ENCODE peak calls at places on chromosomes 16 and 17, in four cellular contexts. J, B, F and T are unnamed samples.
A peak's percentile ranks its signal among the peaks of the same experiment; 100 is the strongest.

GRCh38 chr17:59221159-59221847 is 992 bp downstream of the GDPD1 start:
- DNase-seq in B (no peak), J (no peak), F (no peak), T (no peak)

GRCh38 chr17:42979511-42980273 is at the start of gene PTGES3L:
- DNase-seq in F (peak; percentile 84), J (no peak), B (peak; percentile 81), T (no peak)

GRCh38 chr16:74275031-74275636 is 21.5 kb upstream of the PSMD7 start:
- DNase-seq in F (peak; percentile 19), J (peak; percentile 13), B (peak; percentile 39), T (no peak)

GRCh38 chr16:4690946-4691665 is 2.3 kb upstream of the NUDT16L1 start:
- DNase-seq in J (no peak), F (no peak), B (no peak), T (no peak)

GRCh38 chr17:62628845-62629555 is 1.5 kb downstream of the MRC2 start:
- DNase-seq in B (no peak), J (no peak), F (peak; percentile 49), T (no peak)

GRCh38 chr17:17514361-17514992 is 18.3 kb upstream of the RASD1 start:
- DNase-seq in J (no peak), B (no peak), F (peak; percentile 55), T (no peak)

GRCh38 chr16:14140916-14141315 is 69.8 kb downstream of the MRTFB start:
- DNase-seq in F (no peak), J (no peak), B (no peak), T (no peak)

GRCh38 chr17:19381361-19381740 is 3.1 kb downstream of the MAPK7 start:
- DNase-seq in B (no peak), J (no peak), F (no peak), T (no peak)

GRCh38 chr16:54942353-54942943 is 11.8 kb downstream of the IRX5 start:
- DNase-seq in B (peak; percentile 9), J (no peak), F (no peak), T (no peak)

GRCh38 chr17:28338056-28338768 is 2.7 kb downstream of the TNFAIP1 start:
- DNase-seq in B (no peak), J (no peak), F (no peak), T (no peak)

GRCh38 chr16:87836844-87837581 is 32.3 kb downstream of the SLC7A5 start:
- DNase-seq in J (no peak), B (no peak), F (no peak), T (no peak)

GRCh38 chr16:87836346-87836843 is 32.9 kb downstream of the SLC7A5 start:
- DNase-seq in F (no peak), B (no peak), J (no peak), T (no peak)

GRCh38 chr16:87835882-87836331 is 33.4 kb downstream of the SLC7A5 start:
- DNase-seq in B (no peak), F (no peak), J (no peak), T (no peak)

GRCh38 chr16:87838643-87839541 is 30.4 kb downstream of the SLC7A5 start:
- DNase-seq in J (no peak), B (no peak), F (no peak), T (no peak)

GRCh38 chr16:87837627-87838289 is 31.5 kb downstream of the SLC7A5 start:
- DNase-seq in B (no peak), F (no peak), J (no peak), T (no peak)
- TF ChIP-seq EZH2 in B (no peak), F (no peak), J (no peak), T (no peak)

GRCh38 chr17:2455956-2456355 is 55.1 kb upstream of the MNT start:
- DNase-seq in J (no peak), F (no peak), B (no peak), T (no peak)

GRCh38 chr17:2453325-2453724 is 52.5 kb upstream of the MNT start:
- DNase-seq in B (no peak), F (no peak), J (no peak), T (no peak)

GRCh38 chr17:2453865-2454264 is 53.0 kb upstream of the MNT start:
- DNase-seq in J (no peak), F (no peak), B (no peak), T (no peak)

GRCh38 chr17:2457913-2458312 is 53.8 kb downstream of the METTL16 start:
- DNase-seq in F (no peak), J (no peak), B (no peak), T (no peak)

GRCh38 chr17:2456475-2456874 is 55.2 kb downstream of the METTL16 start:
- DNase-seq in B (no peak), J (no peak), F (no peak), T (no peak)
- H3K36me3 ChIP-seq in B (peaks cover 41% of the 10 kb centered on the region), J (no peaks in the 10 kb centered on the region), F (no peaks in the 10 kb centered on the region), T (peaks cover 5% of the 10 kb centered on the region)

GRCh38 chr16:88831838-88832237 is 20.1 kb upstream of the APRT start:
- DNase-seq in B (peak; percentile 32), F (no peak), J (no peak), T (no peak)
- TF ChIP-seq CTCF in B (peak; percentile 9), F (no peak), J (peak; percentile 13), T (no peak)

DNA sequence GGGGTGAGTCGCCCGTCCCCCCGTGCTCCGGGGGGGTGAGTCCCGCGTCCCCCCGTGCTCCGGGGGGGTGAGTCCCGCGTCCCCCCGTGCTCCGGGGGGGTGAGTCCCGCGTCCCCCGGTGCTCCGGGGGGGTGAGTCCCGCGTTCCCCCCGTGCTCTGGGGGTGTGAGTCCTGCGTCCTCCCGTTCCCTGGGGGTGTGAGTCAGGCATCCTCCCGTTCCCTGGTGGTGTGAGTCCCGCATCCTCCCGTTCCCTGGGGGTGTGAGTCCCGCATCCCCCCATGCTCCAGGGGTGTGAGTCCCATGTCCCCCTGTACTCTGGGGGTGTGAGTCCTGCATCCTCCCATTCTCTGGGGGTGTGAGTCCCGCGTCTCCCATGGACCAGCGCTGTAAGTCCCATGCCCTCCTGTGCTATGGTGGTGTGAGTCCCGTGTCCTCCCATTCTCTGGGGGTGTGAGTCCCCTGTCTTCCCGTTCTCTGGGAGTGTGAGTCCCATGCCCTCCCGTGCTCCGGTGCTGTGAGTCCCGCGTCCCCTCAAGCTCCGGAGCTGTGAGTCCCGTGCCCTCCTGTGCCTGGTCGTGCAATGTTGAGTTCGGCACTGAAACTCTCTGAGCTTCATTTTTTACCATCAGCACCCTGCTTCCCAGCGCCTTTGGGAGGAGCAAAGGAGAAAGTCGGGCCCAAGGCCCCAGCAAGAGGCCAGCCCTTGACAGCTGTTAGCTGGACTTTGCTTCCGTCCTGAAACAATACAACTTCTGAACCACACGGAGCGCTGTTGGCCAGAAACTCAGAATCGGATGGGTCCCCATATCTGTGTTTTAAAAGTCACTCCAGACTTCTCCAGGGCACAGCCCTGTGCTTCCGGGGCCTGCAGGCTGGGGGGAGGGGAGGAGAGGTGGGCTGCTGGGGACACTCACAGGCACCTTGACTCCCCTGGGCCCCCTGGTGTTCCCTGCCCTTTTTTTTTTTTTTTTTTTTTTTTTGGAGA is 11.5 kb upstream of the ZC3H18 start:
- DNase-seq in B (peak; percentile 92), F (peak; percentile 85), J (peak; percentile 64), T (peak; percentile 49)
- TF ChIP-seq EZH2 in B (no peak), F (no peak), J (no peak), T (no peak)

GRCh38 chr17:82120148-82120547 is 22.1 kb upstream of the FASN start:
- DNase-seq in J (no peak), B (no peak), F (no peak), T (no peak)
- H3K36me3 ChIP-seq in J (no peaks in the 10 kb centered on the region), B (peaks cover 4% of the 10 kb centered on the region), F (no peaks in the 10 kb centered on the region), T (no peaks in the 10 kb centered on the region)

GRCh38 chr17:79671387-79671752 is 59.4 kb upstream of the ENPP7 start:
- DNase-seq in B (no peak), J (no peak), F (no peak), T (no peak)
- TF ChIP-seq CTCF in B (no peak), J (no peak), F (no peak), T (no peak)

GRCh38 chr16:86567701-86568571 is 1.3 kb downstream of the FOXC2 start:
- DNase-seq in B (no peak), F (peak; percentile 66), J (no peak), T (no peak)

GRCh38 chr16:86570542-86571196 is 4.0 kb downstream of the FOXC2 start:
- DNase-seq in J (no peak), F (peak; percentile 47), B (no peak), T (no peak)

GRCh38 chr16:86566966-86567700 is 504 bp downstream of the FOXC2 start:
- DNase-seq in B (no peak), F (peak; percentile 61), J (no peak), T (no peak)

GRCh38 chr16:86569843-86570447 is 3.3 kb downstream of the FOXC2 start:
- DNase-seq in F (no peak), B (no peak), J (no peak), T (no peak)

GRCh38 chr16:86568677-86569623 is 2.3 kb downstream of the FOXC2 start:
- DNase-seq in B (no peak), F (peak; percentile 51), J (no peak), T (no peak)
- TF ChIP-seq EZH2 in B (no peak), F (peak; percentile 97), J (no peak), T (no peak)

GRCh38 chr16:2769100-2769529 is 8.0 kb downstream of the ELOB start:
- DNase-seq in J (no peak), F (no peak), B (no peak), T (no peak)
- H3K36me3 ChIP-seq in J (peaks cover 43% of the 10 kb centered on the region), F (peaks cover 49% of the 10 kb centered on the region), B (peaks cover 99% of the 10 kb centered on the region), T (peaks cover 40% of the 10 kb centered on the region)

GRCh38 chr17:38766341-38766740 is 13.8 kb downstream of the PSMB3 start:
- DNase-seq in J (no peak), F (no peak), B (no peak), T (no peak)

GRCh38 chr17:38762231-38762630 is 9.7 kb downstream of the PSMB3 start:
- DNase-seq in J (no peak), F (no peak), B (no peak), T (no peak)

GRCh38 chr17:38761612-38762011 is 9.1 kb downstream of the PSMB3 start:
- DNase-seq in F (peak; percentile 81), B (peak; percentile 66), J (peak; percentile 34), T (no peak)
- TF ChIP-seq CTCF in F (peak; percentile 79), B (peak; percentile 77), J (peak; percentile 65), T (peak; percentile 57)

DNA sequence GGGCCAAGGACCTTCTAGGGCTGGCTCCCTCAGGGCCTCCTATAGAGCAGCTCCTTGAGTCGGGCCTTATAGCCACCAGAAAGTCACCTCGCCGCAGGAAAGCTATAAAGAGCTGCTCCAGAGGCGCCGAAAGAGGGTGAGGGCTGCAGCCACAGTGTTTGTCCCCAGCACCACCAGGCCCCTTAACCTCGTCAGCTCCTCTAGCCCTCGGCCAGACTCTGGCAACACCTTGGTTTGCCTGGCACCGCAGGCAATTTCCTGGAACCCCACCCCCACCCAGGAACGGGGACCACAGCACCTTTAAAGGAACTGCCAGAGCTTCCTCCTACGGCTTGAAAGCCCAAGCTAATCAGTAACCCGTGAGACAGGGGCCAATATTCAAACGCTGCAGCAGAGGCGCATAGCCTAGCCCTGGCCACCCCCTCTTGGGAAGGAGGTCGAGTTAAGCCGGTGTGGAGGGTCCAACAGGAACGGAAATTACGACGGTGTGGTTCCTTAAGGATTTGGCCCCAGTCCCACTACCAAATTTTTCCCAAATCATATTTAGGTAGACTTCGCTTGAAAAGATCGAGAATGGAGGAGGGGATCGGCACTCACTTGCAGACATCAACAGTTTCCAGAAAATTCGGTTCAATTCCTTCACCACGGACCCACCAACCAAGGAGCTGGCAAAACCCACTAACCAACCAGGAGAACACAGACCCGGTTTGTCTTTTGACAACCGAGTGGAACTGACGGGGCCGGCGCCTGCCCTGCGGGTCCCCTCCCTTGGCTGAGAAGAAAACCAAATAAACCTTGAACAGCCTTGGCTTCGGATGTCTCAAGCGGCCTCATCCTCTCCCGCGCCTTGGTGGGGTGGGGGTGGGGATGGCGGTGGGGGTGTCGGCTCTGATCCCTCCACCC is 3.0 kb downstream of the HOXB6 start:
- DNase-seq in J (no peak), B (no peak), F (no peak), T (no peak)
- TF ChIP-seq EZH2 in J (no peak), B (no peak), F (peak; percentile 89), T (no peak)